ENCODE peak calls at places on chromosomes 12 and 14, in seven cellular contexts. G is pulmonary artery endothelial cell, E is SW480, H is neural progenitor cell, J is uterus, B is Daoy, D is A549. V is an unnamed sample.

GRCh38 chr12:21296751-21297406 is 37.8 kb downstream of the SLCO1A2 start:
- DNase-seq in G (no peak), E (no peak), H (peak), J (no peak), B (no peak), D (peak), V (peak)

GRCh38 chr12:1928439-1929121 is 10.1 kb upstream of the CACNA2D4 start:
- DNase-seq in G (no peak), E (no peak), H (no peak), J (no peak), B (no peak), D (no peak), V (no peak)

GRCh38 chr14:88321692-88322504 is 1.2 kb downstream of the KCNK10 start:
- DNase-seq in G (no peak), E (peak), H (peak), J (no peak), B (peak), D (no peak), V (no peak)

GRCh38 chr12:92208613-92209121 is 63.0 kb upstream of the BTG1 start:
- DNase-seq in G (peak), E (no peak), H (peak), J (no peak), B (peak), D (peak), V (peak)

GRCh38 chr14:90572461-90573150 is 175.8 kb downstream of the CALM1 start:
- DNase-seq in G (no peak), E (no peak), H (no peak), J (no peak), B (no peak), D (no peak), V (no peak)

GRCh38 chr14:24978862-24979724 is 70.9 kb downstream of the STXBP6 start:
- DNase-seq in G (no peak), E (no peak), H (no peak), J (no peak), B (no peak), D (no peak), V (no peak)

GRCh38 chr12:26691234-26691970 is 141.6 kb downstream of the ITPR2 start:
- DNase-seq in G (peak), E (peak), H (peak), J (no peak), B (peak), D (peak), V (peak)

GRCh38 chr12:85413266-85413665 is 133.2 kb downstream of the ALX1 start:
- DNase-seq in G (no peak), E (no peak), H (no peak), J (no peak), B (peak), D (no peak), V (no peak)

GRCh38 chr12:6319446-6319845 is 9.0 kb downstream of the PLEKHG6 start:
- DNase-seq in G (no peak), E (no peak), H (no peak), J (no peak), B (no peak), D (no peak), V (no peak)

GRCh38 chr12:103301642-103302620 is 193.8 kb downstream of the C12orf42 start:
- DNase-seq in G (no peak), E (no peak), H (peak), J (no peak), B (peak), D (no peak), V (no peak)

GRCh38 chr14:53793790-53794560 is 162.7 kb downstream of the BMP4 start:
- DNase-seq in G (no peak), E (no peak), H (no peak), J (no peak), B (no peak), D (no peak), V (peak)

GRCh38 chr12:16603916-16604575 is 1.9 kb downstream of the LMO3 start:
- DNase-seq in G (no peak), E (no peak), H (peak), J (no peak), B (no peak), D (no peak), V (no peak)

GRCh38 chr12:108567388-108567787 is 5.0 kb downstream of the ISCU start:
- DNase-seq in G (no peak), E (no peak), H (no peak), J (no peak), B (no peak), D (no peak), V (peak)

GRCh38 chr14:82431031-82431430 is 897.4 kb upstream of the SEL1L start:
- DNase-seq in G (no peak), E (no peak), H (no peak), J (no peak), B (no peak), D (no peak), V (no peak)

V was measured in mesenchymal stem cell.